ENCODE peak calls at places on chromosomes 12 and 14, in six cellular contexts. O is foreskin fibroblast; X is HuH-7; U is H9; M is kidney glomerular epithelial cell; V is stimulated activated CD4-positive, alpha-beta T cell treated with anti-CD3 and anti-CD28 coated beads, Interleukin-15, amount 100 ng/mL, for 1 hour. D is an unnamed sample.

GRCh38 chr12:132563911-132564310 is 46.5 kb downstream of the LRCOL1 start:
- DNase-seq in U (no peak), M (no peak), V (no peak), O (no peak), X (no peak), D (no peak)

GRCh38 chr12:68792952-68793351 is 15.0 kb upstream of the MDM2 start:
- DNase-seq in M (no peak), X (peak), V (no peak), U (peak), O (no peak), D (no peak)

GRCh38 chr12:97545804-97546203 is 83.2 kb downstream of the RMST start:
- DNase-seq in M (no peak), X (no peak), V (no peak), U (no peak), O (no peak), D (no peak)

GRCh38 chr12:115337693-115338543 is 653.9 kb upstream of the TBX3 start:
- DNase-seq in X (no peak), U (peak), O (peak), V (no peak), M (peak), D (peak)

GRCh38 chr12:130041983-130042812 is 120.1 kb upstream of the FZD10 start:
- DNase-seq in O (no peak), V (peak), M (no peak), X (no peak), U (peak), D (no peak)

GRCh38 chr12:30533518-30533917 is 162.2 kb downstream of the IPO8 start:
- DNase-seq in O (peak), M (no peak), X (no peak), U (no peak), V (no peak), D (no peak)

GRCh38 chr14:37658174-37658573 is 62.7 kb downstream of the TTC6 start:
- DNase-seq in X (no peak), V (no peak), U (no peak), O (no peak), M (no peak), D (no peak)

GRCh38 chr12:115871714-115872113 is 405.8 kb downstream of the MED13L start:
- DNase-seq in X (peak), U (peak), V (no peak), O (peak), M (no peak), D (no peak)

GRCh38 chr12:106976013-106976658 is 10.8 kb downstream of the MTERF2 start:
- DNase-seq in X (no peak), U (no peak), V (no peak), M (no peak), O (peak), D (no peak)

GRCh38 chr12:46983959-46984833 is 95.2 kb upstream of the PCED1B start:
- DNase-seq in X (peak), V (no peak), M (peak), O (peak), U (peak), D (no peak)

GRCh38 chr12:53456654-53457366 is 4.9 kb downstream of the PCBP2 start:
- DNase-seq in M (peak), V (no peak), O (no peak), U (no peak), X (no peak), D (no peak)

GRCh38 chr14:28321475-28322244 is 444.9 kb upstream of the FOXG1 start:
- DNase-seq in U (no peak), V (no peak), M (peak), O (no peak), X (no peak), D (no peak)

GRCh38 chr14:76456200-76456599 is 80.3 kb downstream of the ESRRB start:
- DNase-seq in O (no peak), U (peak), X (peak), V (no peak), M (peak), D (no peak)

GRCh38 chr14:102728509-102728908 is 48.7 kb upstream of the TRAF3 start:
- DNase-seq in U (no peak), M (no peak), V (no peak), O (no peak), X (no peak), D (no peak)

GRCh38 chr14:20219033-20219432 is 4.5 kb upstream of the OR11H6 start:
- DNase-seq in U (no peak), V (no peak), O (no peak), M (no peak), X (no peak), D (no peak)

GRCh38 chr14:45251912-45252311 is 1.1 kb downstream of the MIS18BP1 start:
- DNase-seq in X (peak), M (no peak), U (no peak), O (no peak), V (no peak), D (no peak)

GRCh38 chr14:105484069-105484996 is 2.4 kb upstream of the CRIP1 start:
- DNase-seq in V (no peak), X (no peak), O (no peak), M (no peak), U (no peak), D (no peak)

D was measured in kidney epithelial cell.